ENCODE peak calls at places on chromosomes 5 and 9, in five cellular contexts. One of them, this sample, is unnamed.
A peak's percentile ranks its signal among the peaks of the same experiment; 100 is the strongest.

GRCh38 chr5:127306647-127307046 is 16.1 kb downstream of the MEGF10 start:
- DNase-seq in endothelial cell of umbilical vein: no peak
- DNase-seq in HL-60: no peak
- DNase-seq in stomach: no peak
- DNase-seq in transverse colon: no peak
- DNase-seq in this sample: no peak

GRCh38 chr9:126611592-126612328 is 2.0 kb upstream of the LMX1B start:
- DNase-seq in endothelial cell of umbilical vein: peak; percentile 46
- DNase-seq in HL-60: peak; percentile 36
- DNase-seq in stomach: peak; percentile 81
- DNase-seq in transverse colon: peak; percentile 70
- DNase-seq in this sample: no peak

GRCh38 chr5:15013654-15014463 is 142.3 kb upstream of the ANKH start:
- DNase-seq in endothelial cell of umbilical vein: peak; percentile 74
- DNase-seq in HL-60: peak; percentile 1
- DNase-seq in stomach: no peak
- DNase-seq in transverse colon: no peak
- DNase-seq in this sample: no peak

GRCh38 chr5:158718738-158719505 is 380.8 kb downstream of the EBF1 start:
- DNase-seq in endothelial cell of umbilical vein: no peak
- DNase-seq in HL-60: no peak
- DNase-seq in stomach: no peak
- DNase-seq in transverse colon: no peak
- DNase-seq in this sample: no peak

GRCh38 chr5:160270704-160271103 is 41.4 kb downstream of the FABP6 start:
- DNase-seq in endothelial cell of umbilical vein: no peak
- DNase-seq in HL-60: no peak
- DNase-seq in stomach: no peak
- DNase-seq in transverse colon: no peak
- DNase-seq in this sample: no peak

GRCh38 chr9:99368341-99369326 is 146.6 kb downstream of the SEC61B start:
- DNase-seq in endothelial cell of umbilical vein: peak; percentile 48
- DNase-seq in HL-60: peak; percentile 7
- DNase-seq in stomach: no peak
- DNase-seq in transverse colon: peak; percentile 10
- DNase-seq in this sample: no peak

GRCh38 chr5:56164371-56164770 is 68.8 kb downstream of the ANKRD55 start:
- DNase-seq in endothelial cell of umbilical vein: peak; percentile 90
- DNase-seq in HL-60: no peak
- DNase-seq in stomach: no peak
- DNase-seq in transverse colon: no peak
- DNase-seq in this sample: no peak

GRCh38 chr9:21801683-21802417 is 586 bp upstream of the MTAP start:
- DNase-seq in endothelial cell of umbilical vein: peak; percentile 9
- DNase-seq in HL-60: no peak
- DNase-seq in stomach: peak; percentile 75
- DNase-seq in transverse colon: peak; percentile 74
- DNase-seq in this sample: peak; percentile 91

GRCh38 chr5:7606840-7607453 is 211.0 kb downstream of the ADCY2 start:
- DNase-seq in endothelial cell of umbilical vein: no peak
- DNase-seq in HL-60: no peak
- DNase-seq in stomach: no peak
- DNase-seq in transverse colon: no peak
- DNase-seq in this sample: no peak

GRCh38 chr5:163938595-163938994 is 433.2 kb downstream of the MAT2B start:
- DNase-seq in endothelial cell of umbilical vein: no peak
- DNase-seq in HL-60: peak; percentile 39
- DNase-seq in stomach: no peak
- DNase-seq in transverse colon: no peak
- DNase-seq in this sample: no peak

GRCh38 chr5:77840930-77841329 is 64.8 kb upstream of the TBCA start:
- DNase-seq in endothelial cell of umbilical vein: no peak
- DNase-seq in HL-60: no peak
- DNase-seq in stomach: no peak
- DNase-seq in transverse colon: no peak
- DNase-seq in this sample: no peak

GRCh38 chr9:131856105-131856504 is 116.2 kb upstream of the RAPGEF1 start:
- DNase-seq in endothelial cell of umbilical vein: no peak
- DNase-seq in HL-60: no peak
- DNase-seq in stomach: no peak
- DNase-seq in transverse colon: no peak
- DNase-seq in this sample: no peak

GRCh38 chr9:134163374-134164196 is 779 bp downstream of the RNU6ATAC start:
- DNase-seq in endothelial cell of umbilical vein: peak; percentile 62
- DNase-seq in HL-60: no peak
- DNase-seq in stomach: peak; percentile 59
- DNase-seq in transverse colon: peak; percentile 71
- DNase-seq in this sample: peak; percentile 86

GRCh38 chr5:137296213-137296702 is 202.9 kb downstream of the SPOCK1 start:
- DNase-seq in endothelial cell of umbilical vein: no peak
- DNase-seq in HL-60: no peak
- DNase-seq in stomach: no peak
- DNase-seq in transverse colon: no peak
- DNase-seq in this sample: no peak

GRCh38 chr5:79475174-79475466 is 38.8 kb downstream of the HOMER1 start:
- DNase-seq in endothelial cell of umbilical vein: no peak
- DNase-seq in HL-60: no peak
- DNase-seq in stomach: no peak
- DNase-seq in transverse colon: no peak
- DNase-seq in this sample: no peak

GRCh38 chr5:168039485-168040005 is 251.9 kb upstream of the WWC1 start:
- DNase-seq in endothelial cell of umbilical vein: no peak
- DNase-seq in HL-60: no peak
- DNase-seq in stomach: no peak
- DNase-seq in transverse colon: no peak
- DNase-seq in this sample: no peak

GRCh38 chr5:175281714-175282113 is 162.3 kb downstream of the DRD1 start:
- DNase-seq in endothelial cell of umbilical vein: no peak
- DNase-seq in HL-60: no peak
- DNase-seq in stomach: no peak
- DNase-seq in transverse colon: no peak
- DNase-seq in this sample: no peak

GRCh38 chr9:92524881-92525280 is 10.9 kb downstream of the ECM2 start:
- DNase-seq in endothelial cell of umbilical vein: no peak
- DNase-seq in HL-60: no peak
- DNase-seq in stomach: no peak
- DNase-seq in transverse colon: no peak
- DNase-seq in this sample: no peak

GRCh38 chr9:133528887-133529262 is 4.1 kb upstream of the MYMK start:
- DNase-seq in endothelial cell of umbilical vein: no peak
- DNase-seq in HL-60: no peak
- DNase-seq in stomach: no peak
- DNase-seq in transverse colon: no peak
- DNase-seq in this sample: no peak

GRCh38 chr5:137414112-137414511 is 85.0 kb downstream of the SPOCK1 start:
- DNase-seq in endothelial cell of umbilical vein: no peak
- DNase-seq in HL-60: no peak
- DNase-seq in stomach: no peak
- DNase-seq in transverse colon: no peak
- DNase-seq in this sample: no peak

GRCh38 chr5:32443145-32443540 is 1.4 kb downstream of the ZFR start:
- DNase-seq in endothelial cell of umbilical vein: peak; percentile 61
- DNase-seq in HL-60: no peak
- DNase-seq in stomach: no peak
- DNase-seq in transverse colon: no peak
- DNase-seq in this sample: no peak

GRCh38 chr9:107462691-107463090 is 26.9 kb downstream of the KLF4 start:
- DNase-seq in endothelial cell of umbilical vein: no peak
- DNase-seq in HL-60: no peak
- DNase-seq in stomach: no peak
- DNase-seq in transverse colon: no peak
- DNase-seq in this sample: no peak

GRCh38 chr9:68931821-68932220 is 82.1 kb downstream of the PRKACG start:
- DNase-seq in endothelial cell of umbilical vein: no peak
- DNase-seq in HL-60: no peak
- DNase-seq in stomach: no peak
- DNase-seq in transverse colon: no peak
- DNase-seq in this sample: no peak

GRCh38 chr5:5344051-5344571 is 78.4 kb upstream of the ICE1 start:
- DNase-seq in endothelial cell of umbilical vein: peak; percentile 30
- DNase-seq in HL-60: no peak
- DNase-seq in stomach: no peak
- DNase-seq in transverse colon: no peak
- DNase-seq in this sample: no peak

GRCh38 chr5:151612689-151613427 is 21.7 kb upstream of the FAT2 start:
- DNase-seq in endothelial cell of umbilical vein: no peak
- DNase-seq in HL-60: no peak
- DNase-seq in stomach: no peak
- DNase-seq in transverse colon: no peak
- DNase-seq in this sample: no peak

GRCh38 chr9:98687911-98688310 is 20.8 kb downstream of the GABBR2 start:
- DNase-seq in endothelial cell of umbilical vein: no peak
- DNase-seq in HL-60: no peak
- DNase-seq in stomach: no peak
- DNase-seq in transverse colon: no peak
- DNase-seq in this sample: no peak

GRCh38 chr5:123300266-123300665 is 122.9 kb downstream of the CEP120 start:
- DNase-seq in endothelial cell of umbilical vein: no peak
- DNase-seq in HL-60: no peak
- DNase-seq in stomach: no peak
- DNase-seq in transverse colon: no peak
- DNase-seq in this sample: no peak

GRCh38 chr9:92607773-92608172 is 62.2 kb downstream of the IPPK start:
- DNase-seq in endothelial cell of umbilical vein: peak; percentile 62
- DNase-seq in HL-60: no peak
- DNase-seq in stomach: no peak
- DNase-seq in transverse colon: no peak
- DNase-seq in this sample: no peak

GRCh38 chr5:167587768-167588167 is 703.7 kb upstream of the WWC1 start:
- DNase-seq in endothelial cell of umbilical vein: no peak
- DNase-seq in HL-60: no peak
- DNase-seq in stomach: no peak
- DNase-seq in transverse colon: no peak
- DNase-seq in this sample: no peak

GRCh38 chr9:128116104-128117083 is 11.1 kb downstream of the PTGES2 start:
- DNase-seq in endothelial cell of umbilical vein: no peak
- DNase-seq in HL-60: no peak
- DNase-seq in stomach: peak; percentile 44
- DNase-seq in transverse colon: peak; percentile 24
- DNase-seq in this sample: no peak

GRCh38 chr9:20624201-20625002 is 2.1 kb upstream of the MLLT3 start:
- DNase-seq in endothelial cell of umbilical vein: peak; percentile 87
- DNase-seq in HL-60: no peak
- DNase-seq in stomach: peak; percentile 63
- DNase-seq in transverse colon: peak; percentile 65
- DNase-seq in this sample: no peak

GRCh38 chr9:131254107-131254491 is 22.2 kb downstream of the FAM78A start:
- DNase-seq in endothelial cell of umbilical vein: no peak
- DNase-seq in HL-60: peak; percentile 69
- DNase-seq in stomach: no peak
- DNase-seq in transverse colon: peak; percentile 33
- DNase-seq in this sample: no peak

GRCh38 chr5:317086-317811 is 4.3 kb upstream of the AHRR start:
- DNase-seq in endothelial cell of umbilical vein: peak; percentile 46
- DNase-seq in HL-60: peak; percentile 35
- DNase-seq in stomach: no peak
- DNase-seq in transverse colon: peak; percentile 38
- DNase-seq in this sample: no peak

GRCh38 chr9:92055624-92056023 is 59.6 kb downstream of the SPTLC1 start:
- DNase-seq in endothelial cell of umbilical vein: no peak
- DNase-seq in HL-60: no peak
- DNase-seq in stomach: no peak
- DNase-seq in transverse colon: no peak
- DNase-seq in this sample: no peak

GRCh38 chr9:112867275-112867991 is 23.2 kb downstream of the SLC46A2 start:
- DNase-seq in endothelial cell of umbilical vein: no peak
- DNase-seq in HL-60: no peak
- DNase-seq in stomach: no peak
- DNase-seq in transverse colon: peak; percentile 31
- DNase-seq in this sample: no peak

GRCh38 chr5:102554728-102555127 is 55.9 kb upstream of the SLCO6A1 start:
- DNase-seq in endothelial cell of umbilical vein: no peak
- DNase-seq in HL-60: no peak
- DNase-seq in stomach: no peak
- DNase-seq in transverse colon: no peak
- DNase-seq in this sample: no peak
- TF ChIP-seq POLR2AphosphoS5 in endothelial cell of umbilical vein: no peak
- TF ChIP-seq POLR2AphosphoS5 in HL-60: no peak
- TF ChIP-seq POLR2AphosphoS5 in stomach: no peak
- TF ChIP-seq POLR2AphosphoS5 in transverse colon: no peak
- TF ChIP-seq POLR2AphosphoS5 in this sample: no peak

GRCh38 chr5:72358925-72359324 is 38.8 kb downstream of the PTCD2 start:
- DNase-seq in endothelial cell of umbilical vein: no peak
- DNase-seq in HL-60: no peak
- DNase-seq in stomach: no peak
- DNase-seq in transverse colon: no peak
- DNase-seq in this sample: no peak

GRCh38 chr5:72355706-72356299 is 35.6 kb downstream of the PTCD2 start:
- DNase-seq in endothelial cell of umbilical vein: peak; percentile 69
- DNase-seq in HL-60: no peak
- DNase-seq in stomach: no peak
- DNase-seq in transverse colon: peak; percentile 11
- DNase-seq in this sample: no peak

GRCh38 chr5:72353046-72353445 is 32.9 kb downstream of the PTCD2 start:
- DNase-seq in endothelial cell of umbilical vein: no peak
- DNase-seq in HL-60: no peak
- DNase-seq in stomach: no peak
- DNase-seq in transverse colon: no peak
- DNase-seq in this sample: no peak

GRCh38 chr5:72356361-72356760 is 36.2 kb downstream of the PTCD2 start:
- DNase-seq in endothelial cell of umbilical vein: no peak
- DNase-seq in HL-60: no peak
- DNase-seq in stomach: no peak
- DNase-seq in transverse colon: no peak
- DNase-seq in this sample: no peak
- TF ChIP-seq POLR2AphosphoS5 in endothelial cell of umbilical vein: no peak
- TF ChIP-seq POLR2AphosphoS5 in HL-60: no peak
- TF ChIP-seq POLR2AphosphoS5 in stomach: no peak
- TF ChIP-seq POLR2AphosphoS5 in transverse colon: no peak
- TF ChIP-seq POLR2AphosphoS5 in this sample: no peak

GRCh38 chr9:129237195-129237611 is 59.1 kb upstream of the IER5L start:
- DNase-seq in endothelial cell of umbilical vein: peak; percentile 46
- DNase-seq in HL-60: no peak
- DNase-seq in stomach: no peak
- DNase-seq in transverse colon: no peak
- DNase-seq in this sample: no peak
- TF ChIP-seq POLR2AphosphoS5 in endothelial cell of umbilical vein: no peak
- TF ChIP-seq POLR2AphosphoS5 in HL-60: no peak
- TF ChIP-seq POLR2AphosphoS5 in stomach: no peak
- TF ChIP-seq POLR2AphosphoS5 in transverse colon: no peak
- TF ChIP-seq POLR2AphosphoS5 in this sample: no peak

GRCh38 chr9:136527721-136528710 is 17.8 kb downstream of the NOTCH1 start:
- DNase-seq in endothelial cell of umbilical vein: no peak
- DNase-seq in HL-60: no peak
- DNase-seq in stomach: peak; percentile 48
- DNase-seq in transverse colon: peak; percentile 77
- DNase-seq in this sample: no peak

GRCh38 chr9:136531186-136531903 is 14.5 kb downstream of the NOTCH1 start:
- DNase-seq in endothelial cell of umbilical vein: no peak
- DNase-seq in HL-60: no peak
- DNase-seq in stomach: no peak
- DNase-seq in transverse colon: peak; percentile 50
- DNase-seq in this sample: no peak

GRCh38 chr9:136528716-136529341 is 17.0 kb downstream of the NOTCH1 start:
- DNase-seq in endothelial cell of umbilical vein: no peak
- DNase-seq in HL-60: no peak
- DNase-seq in stomach: no peak
- DNase-seq in transverse colon: no peak
- DNase-seq in this sample: no peak

GRCh38 chr9:136530472-136531089 is 15.3 kb downstream of the NOTCH1 start:
- DNase-seq in endothelial cell of umbilical vein: peak; percentile 52
- DNase-seq in HL-60: no peak
- DNase-seq in stomach: no peak
- DNase-seq in transverse colon: no peak
- DNase-seq in this sample: no peak

GRCh38 chr9:136529516-136530471 is 16.1 kb downstream of the NOTCH1 start:
- DNase-seq in endothelial cell of umbilical vein: peak; percentile 86
- DNase-seq in HL-60: no peak
- DNase-seq in stomach: no peak
- DNase-seq in transverse colon: no peak
- DNase-seq in this sample: no peak
- TF ChIP-seq POLR2AphosphoS5 in endothelial cell of umbilical vein: peak; percentile 84
- TF ChIP-seq POLR2AphosphoS5 in HL-60: peak; percentile 33
- TF ChIP-seq POLR2AphosphoS5 in stomach: no peak
- TF ChIP-seq POLR2AphosphoS5 in transverse colon: no peak
- TF ChIP-seq POLR2AphosphoS5 in this sample: no peak